ENCODE peak calls at places on chromosome 12, in ten cellular contexts. One of them, this sample, is unnamed.
A peak's percentile ranks its signal among the peaks of the same experiment; 100 is the strongest.

GRCh38 chr12:123532021-123532420 is 1.5 kb downstream of the RILPL1 start:
- DNase-seq in activated CD8-positive, alpha-beta memory T cell treated with anti-CD3 and anti-CD28 coated beads for 48 hours: no peak
- DNase-seq in A673: no peak
- DNase-seq in Right ventricle myocardium inferior: no peak
- DNase-seq in left ventricle myocardium inferior: no peak
- DNase-seq in smooth muscle cell of the brain vasculature: no peak
- DNase-seq in stimulated activated CD4-positive, alpha-beta T cell treated with anti-CD3 and anti-CD28 coated beads, Interleukin-12 subunit alpha, Interleukin-12 subunit beta, amount 100 ng/mL, for 48 hours: no peak
- DNase-seq in left cardiac atrium: no peak
- DNase-seq in EL: peak; percentile 28
- DNase-seq in iris pigment epithelial cell: peak; percentile 53
- DNase-seq in this sample: no peak

GRCh38 chr12:67966560-67966959 is 22.7 kb upstream of the IFNG-AS1 start:
- DNase-seq in activated CD8-positive, alpha-beta memory T cell treated with anti-CD3 and anti-CD28 coated beads for 48 hours: no peak
- DNase-seq in A673: no peak
- DNase-seq in Right ventricle myocardium inferior: no peak
- DNase-seq in left ventricle myocardium inferior: no peak
- DNase-seq in smooth muscle cell of the brain vasculature: no peak
- DNase-seq in stimulated activated CD4-positive, alpha-beta T cell treated with anti-CD3 and anti-CD28 coated beads, Interleukin-12 subunit alpha, Interleukin-12 subunit beta, amount 100 ng/mL, for 48 hours: no peak
- DNase-seq in left cardiac atrium: no peak
- DNase-seq in EL: no peak
- DNase-seq in iris pigment epithelial cell: no peak
- DNase-seq in this sample: no peak

GRCh38 chr12:499837-500458 is 40.2 kb downstream of the B4GALNT3 start:
- DNase-seq in activated CD8-positive, alpha-beta memory T cell treated with anti-CD3 and anti-CD28 coated beads for 48 hours: no peak
- DNase-seq in A673: no peak
- DNase-seq in Right ventricle myocardium inferior: no peak
- DNase-seq in left ventricle myocardium inferior: peak; percentile 28
- DNase-seq in smooth muscle cell of the brain vasculature: no peak
- DNase-seq in stimulated activated CD4-positive, alpha-beta T cell treated with anti-CD3 and anti-CD28 coated beads, Interleukin-12 subunit alpha, Interleukin-12 subunit beta, amount 100 ng/mL, for 48 hours: no peak
- DNase-seq in left cardiac atrium: peak; percentile 33
- DNase-seq in EL: no peak
- DNase-seq in iris pigment epithelial cell: no peak
- DNase-seq in this sample: no peak

GRCh38 chr12:43113153-43113552 is 438.9 kb downstream of the ADAMTS20 start:
- DNase-seq in activated CD8-positive, alpha-beta memory T cell treated with anti-CD3 and anti-CD28 coated beads for 48 hours: no peak
- DNase-seq in A673: no peak
- DNase-seq in Right ventricle myocardium inferior: no peak
- DNase-seq in left ventricle myocardium inferior: no peak
- DNase-seq in smooth muscle cell of the brain vasculature: no peak
- DNase-seq in stimulated activated CD4-positive, alpha-beta T cell treated with anti-CD3 and anti-CD28 coated beads, Interleukin-12 subunit alpha, Interleukin-12 subunit beta, amount 100 ng/mL, for 48 hours: no peak
- DNase-seq in left cardiac atrium: no peak
- DNase-seq in EL: no peak
- DNase-seq in iris pigment epithelial cell: peak; percentile 29
- DNase-seq in this sample: no peak

GRCh38 chr12:80226576-80226975 is 127.2 kb downstream of the OTOGL start:
- DNase-seq in activated CD8-positive, alpha-beta memory T cell treated with anti-CD3 and anti-CD28 coated beads for 48 hours: no peak
- DNase-seq in A673: peak; percentile 56
- DNase-seq in Right ventricle myocardium inferior: no peak
- DNase-seq in left ventricle myocardium inferior: no peak
- DNase-seq in smooth muscle cell of the brain vasculature: no peak
- DNase-seq in stimulated activated CD4-positive, alpha-beta T cell treated with anti-CD3 and anti-CD28 coated beads, Interleukin-12 subunit alpha, Interleukin-12 subunit beta, amount 100 ng/mL, for 48 hours: no peak
- DNase-seq in left cardiac atrium: no peak
- DNase-seq in EL: peak; percentile 57
- DNase-seq in iris pigment epithelial cell: peak; percentile 59
- DNase-seq in this sample: no peak

GRCh38 chr12:132835076-132835870 is 6.6 kb upstream of the GOLGA3 start:
- DNase-seq in activated CD8-positive, alpha-beta memory T cell treated with anti-CD3 and anti-CD28 coated beads for 48 hours: no peak
- DNase-seq in A673: no peak
- DNase-seq in Right ventricle myocardium inferior: no peak
- DNase-seq in left ventricle myocardium inferior: no peak
- DNase-seq in smooth muscle cell of the brain vasculature: no peak
- DNase-seq in stimulated activated CD4-positive, alpha-beta T cell treated with anti-CD3 and anti-CD28 coated beads, Interleukin-12 subunit alpha, Interleukin-12 subunit beta, amount 100 ng/mL, for 48 hours: no peak
- DNase-seq in left cardiac atrium: no peak
- DNase-seq in EL: no peak
- DNase-seq in iris pigment epithelial cell: no peak
- DNase-seq in this sample: no peak

GRCh38 chr12:51188359-51189051 is 15.6 kb upstream of the TFCP2 start:
- DNase-seq in activated CD8-positive, alpha-beta memory T cell treated with anti-CD3 and anti-CD28 coated beads for 48 hours: no peak
- DNase-seq in A673: no peak
- DNase-seq in Right ventricle myocardium inferior: no peak
- DNase-seq in left ventricle myocardium inferior: no peak
- DNase-seq in smooth muscle cell of the brain vasculature: no peak
- DNase-seq in stimulated activated CD4-positive, alpha-beta T cell treated with anti-CD3 and anti-CD28 coated beads, Interleukin-12 subunit alpha, Interleukin-12 subunit beta, amount 100 ng/mL, for 48 hours: no peak
- DNase-seq in left cardiac atrium: no peak
- DNase-seq in EL: no peak
- DNase-seq in iris pigment epithelial cell: no peak
- DNase-seq in this sample: no peak

GRCh38 chr12:38253778-38254177 is 62.8 kb upstream of the ALG10B start:
- DNase-seq in activated CD8-positive, alpha-beta memory T cell treated with anti-CD3 and anti-CD28 coated beads for 48 hours: no peak
- DNase-seq in A673: no peak
- DNase-seq in Right ventricle myocardium inferior: no peak
- DNase-seq in left ventricle myocardium inferior: no peak
- DNase-seq in smooth muscle cell of the brain vasculature: no peak
- DNase-seq in stimulated activated CD4-positive, alpha-beta T cell treated with anti-CD3 and anti-CD28 coated beads, Interleukin-12 subunit alpha, Interleukin-12 subunit beta, amount 100 ng/mL, for 48 hours: no peak
- DNase-seq in left cardiac atrium: no peak
- DNase-seq in EL: no peak
- DNase-seq in iris pigment epithelial cell: no peak
- DNase-seq in this sample: no peak

GRCh38 chr12:9651265-9651729 is 18.2 kb upstream of the CLEC2D start:
- DNase-seq in activated CD8-positive, alpha-beta memory T cell treated with anti-CD3 and anti-CD28 coated beads for 48 hours: no peak
- DNase-seq in A673: no peak
- DNase-seq in Right ventricle myocardium inferior: no peak
- DNase-seq in left ventricle myocardium inferior: no peak
- DNase-seq in smooth muscle cell of the brain vasculature: no peak
- DNase-seq in stimulated activated CD4-positive, alpha-beta T cell treated with anti-CD3 and anti-CD28 coated beads, Interleukin-12 subunit alpha, Interleukin-12 subunit beta, amount 100 ng/mL, for 48 hours: no peak
- DNase-seq in left cardiac atrium: no peak
- DNase-seq in EL: peak; percentile 86
- DNase-seq in iris pigment epithelial cell: peak; percentile 74
- DNase-seq in this sample: no peak

GRCh38 chr12:102596016-102596415 is 115.7 kb upstream of the IGF1 start:
- DNase-seq in activated CD8-positive, alpha-beta memory T cell treated with anti-CD3 and anti-CD28 coated beads for 48 hours: no peak
- DNase-seq in A673: no peak
- DNase-seq in Right ventricle myocardium inferior: no peak
- DNase-seq in left ventricle myocardium inferior: no peak
- DNase-seq in smooth muscle cell of the brain vasculature: no peak
- DNase-seq in stimulated activated CD4-positive, alpha-beta T cell treated with anti-CD3 and anti-CD28 coated beads, Interleukin-12 subunit alpha, Interleukin-12 subunit beta, amount 100 ng/mL, for 48 hours: no peak
- DNase-seq in left cardiac atrium: no peak
- DNase-seq in EL: no peak
- DNase-seq in iris pigment epithelial cell: no peak
- DNase-seq in this sample: no peak

GRCh38 chr12:67534671-67535070 is 113.9 kb upstream of the DYRK2 start:
- DNase-seq in activated CD8-positive, alpha-beta memory T cell treated with anti-CD3 and anti-CD28 coated beads for 48 hours: no peak
- DNase-seq in A673: no peak
- DNase-seq in Right ventricle myocardium inferior: no peak
- DNase-seq in left ventricle myocardium inferior: peak; percentile 17
- DNase-seq in smooth muscle cell of the brain vasculature: peak; percentile 17
- DNase-seq in stimulated activated CD4-positive, alpha-beta T cell treated with anti-CD3 and anti-CD28 coated beads, Interleukin-12 subunit alpha, Interleukin-12 subunit beta, amount 100 ng/mL, for 48 hours: no peak
- DNase-seq in left cardiac atrium: peak; percentile 24
- DNase-seq in EL: peak; percentile 84
- DNase-seq in iris pigment epithelial cell: peak; percentile 83
- DNase-seq in this sample: peak; percentile 48

GRCh38 chr12:89678225-89678624 is 30.4 kb downstream of the ATP2B1 start:
- DNase-seq in activated CD8-positive, alpha-beta memory T cell treated with anti-CD3 and anti-CD28 coated beads for 48 hours: no peak
- DNase-seq in A673: no peak
- DNase-seq in Right ventricle myocardium inferior: no peak
- DNase-seq in left ventricle myocardium inferior: no peak
- DNase-seq in smooth muscle cell of the brain vasculature: no peak
- DNase-seq in stimulated activated CD4-positive, alpha-beta T cell treated with anti-CD3 and anti-CD28 coated beads, Interleukin-12 subunit alpha, Interleukin-12 subunit beta, amount 100 ng/mL, for 48 hours: no peak
- DNase-seq in left cardiac atrium: no peak
- DNase-seq in EL: no peak
- DNase-seq in iris pigment epithelial cell: no peak
- DNase-seq in this sample: no peak

GRCh38 chr12:82383930-82384513 is 25.7 kb downstream of the METTL25 start:
- DNase-seq in activated CD8-positive, alpha-beta memory T cell treated with anti-CD3 and anti-CD28 coated beads for 48 hours: no peak
- DNase-seq in A673: peak; percentile 33
- DNase-seq in Right ventricle myocardium inferior: no peak
- DNase-seq in left ventricle myocardium inferior: no peak
- DNase-seq in smooth muscle cell of the brain vasculature: no peak
- DNase-seq in stimulated activated CD4-positive, alpha-beta T cell treated with anti-CD3 and anti-CD28 coated beads, Interleukin-12 subunit alpha, Interleukin-12 subunit beta, amount 100 ng/mL, for 48 hours: no peak
- DNase-seq in left cardiac atrium: no peak
- DNase-seq in EL: peak; percentile 7
- DNase-seq in iris pigment epithelial cell: peak; percentile 31
- DNase-seq in this sample: no peak

GRCh38 chr12:131477613-131478012 is 233.3 kb upstream of the SFSWAP start:
- DNase-seq in activated CD8-positive, alpha-beta memory T cell treated with anti-CD3 and anti-CD28 coated beads for 48 hours: no peak
- DNase-seq in A673: no peak
- DNase-seq in Right ventricle myocardium inferior: no peak
- DNase-seq in left ventricle myocardium inferior: no peak
- DNase-seq in smooth muscle cell of the brain vasculature: no peak
- DNase-seq in stimulated activated CD4-positive, alpha-beta T cell treated with anti-CD3 and anti-CD28 coated beads, Interleukin-12 subunit alpha, Interleukin-12 subunit beta, amount 100 ng/mL, for 48 hours: no peak
- DNase-seq in left cardiac atrium: no peak
- DNase-seq in EL: no peak
- DNase-seq in iris pigment epithelial cell: no peak
- DNase-seq in this sample: no peak

GRCh38 chr12:2876431-2877046 is 435 bp downstream of the FOXM1 start:
- DNase-seq in activated CD8-positive, alpha-beta memory T cell treated with anti-CD3 and anti-CD28 coated beads for 48 hours: no peak
- DNase-seq in A673: peak; percentile 34
- DNase-seq in Right ventricle myocardium inferior: no peak
- DNase-seq in left ventricle myocardium inferior: no peak
- DNase-seq in smooth muscle cell of the brain vasculature: no peak
- DNase-seq in stimulated activated CD4-positive, alpha-beta T cell treated with anti-CD3 and anti-CD28 coated beads, Interleukin-12 subunit alpha, Interleukin-12 subunit beta, amount 100 ng/mL, for 48 hours: no peak
- DNase-seq in left cardiac atrium: peak; percentile 25
- DNase-seq in EL: peak; percentile 37
- DNase-seq in iris pigment epithelial cell: peak; percentile 29
- DNase-seq in this sample: no peak

GRCh38 chr12:93990832-93991748 is 157.3 kb upstream of the PLXNC1 start:
- DNase-seq in activated CD8-positive, alpha-beta memory T cell treated with anti-CD3 and anti-CD28 coated beads for 48 hours: no peak
- DNase-seq in A673: peak; percentile 30
- DNase-seq in Right ventricle myocardium inferior: no peak
- DNase-seq in left ventricle myocardium inferior: peak; percentile 39
- DNase-seq in smooth muscle cell of the brain vasculature: peak; percentile 13
- DNase-seq in stimulated activated CD4-positive, alpha-beta T cell treated with anti-CD3 and anti-CD28 coated beads, Interleukin-12 subunit alpha, Interleukin-12 subunit beta, amount 100 ng/mL, for 48 hours: no peak
- DNase-seq in left cardiac atrium: peak; percentile 61
- DNase-seq in EL: peak; percentile 68
- DNase-seq in iris pigment epithelial cell: peak; percentile 60
- DNase-seq in this sample: peak; percentile 67

GRCh38 chr12:46523446-46523845 is 150.9 kb upstream of the SLC38A2 start:
- DNase-seq in activated CD8-positive, alpha-beta memory T cell treated with anti-CD3 and anti-CD28 coated beads for 48 hours: no peak
- DNase-seq in A673: no peak
- DNase-seq in Right ventricle myocardium inferior: no peak
- DNase-seq in left ventricle myocardium inferior: no peak
- DNase-seq in smooth muscle cell of the brain vasculature: no peak
- DNase-seq in stimulated activated CD4-positive, alpha-beta T cell treated with anti-CD3 and anti-CD28 coated beads, Interleukin-12 subunit alpha, Interleukin-12 subunit beta, amount 100 ng/mL, for 48 hours: no peak
- DNase-seq in left cardiac atrium: no peak
- DNase-seq in EL: peak; percentile 39
- DNase-seq in iris pigment epithelial cell: no peak
- DNase-seq in this sample: no peak